ENCODE peak calls at places on chromosomes 5 and 9, in eight cellular contexts. One of them, this sample, is unnamed.

GRCh38 chr9:1907465-1907864 is 107.7 kb upstream of the SMARCA2 start:
- DNase-seq in prostate gland: no peak
- DNase-seq in right atrium auricular region: no peak
- DNase-seq in CD8-positive, alpha-beta T cell: no peak
- DNase-seq in neural progenitor cell: no peak
- DNase-seq in brain microvascular endothelial cell: no peak
- DNase-seq in IMR-90: no peak
- DNase-seq in cardiac muscle cell: no peak
- DNase-seq in this sample: no peak

GRCh38 chr9:113589407-113589806 is 125.9 kb downstream of the RGS3 start:
- DNase-seq in CD8-positive, alpha-beta T cell: no peak
- DNase-seq in brain microvascular endothelial cell: no peak
- DNase-seq in prostate gland: no peak
- DNase-seq in right atrium auricular region: no peak
- DNase-seq in cardiac muscle cell: no peak
- DNase-seq in neural progenitor cell: no peak
- DNase-seq in IMR-90: no peak
- DNase-seq in this sample: no peak

GRCh38 chr9:118985851-118986250 is 383.4 kb downstream of the BRINP1 start:
- DNase-seq in right atrium auricular region: no peak
- DNase-seq in prostate gland: no peak
- DNase-seq in cardiac muscle cell: no peak
- DNase-seq in neural progenitor cell: no peak
- DNase-seq in CD8-positive, alpha-beta T cell: no peak
- DNase-seq in brain microvascular endothelial cell: no peak
- DNase-seq in IMR-90: no peak
- DNase-seq in this sample: no peak

GRCh38 chr5:135660826-135661555 is 82.2 kb upstream of the CXCL14 start:
- DNase-seq in IMR-90: no peak
- DNase-seq in cardiac muscle cell: peak; percentile 39
- DNase-seq in right atrium auricular region: no peak
- DNase-seq in CD8-positive, alpha-beta T cell: no peak
- DNase-seq in brain microvascular endothelial cell: no peak
- DNase-seq in prostate gland: no peak
- DNase-seq in neural progenitor cell: peak; percentile 9
- DNase-seq in this sample: no peak

GRCh38 chr9:93231121-93231694 is 47.3 kb downstream of the WNK2 start:
- DNase-seq in right atrium auricular region: no peak
- DNase-seq in neural progenitor cell: no peak
- DNase-seq in CD8-positive, alpha-beta T cell: no peak
- DNase-seq in cardiac muscle cell: no peak
- DNase-seq in prostate gland: peak; percentile 25
- DNase-seq in IMR-90: no peak
- DNase-seq in brain microvascular endothelial cell: no peak
- DNase-seq in this sample: no peak

GRCh38 chr5:122263352-122264030 is 48.5 kb upstream of the SNCAIP start:
- DNase-seq in neural progenitor cell: no peak
- DNase-seq in brain microvascular endothelial cell: peak; percentile 72
- DNase-seq in cardiac muscle cell: no peak
- DNase-seq in prostate gland: no peak
- DNase-seq in CD8-positive, alpha-beta T cell: no peak
- DNase-seq in right atrium auricular region: no peak
- DNase-seq in IMR-90: peak; percentile 76
- DNase-seq in this sample: no peak

GRCh38 chr9:128995791-128996190 is 32.3 kb downstream of the SH3GLB2 start:
- DNase-seq in brain microvascular endothelial cell: no peak
- DNase-seq in cardiac muscle cell: no peak
- DNase-seq in prostate gland: no peak
- DNase-seq in neural progenitor cell: no peak
- DNase-seq in CD8-positive, alpha-beta T cell: no peak
- DNase-seq in IMR-90: no peak
- DNase-seq in right atrium auricular region: no peak
- DNase-seq in this sample: no peak

GRCh38 chr9:70389642-70390266 is 24.7 kb downstream of the KLF9 start:
- DNase-seq in cardiac muscle cell: peak; percentile 71
- DNase-seq in CD8-positive, alpha-beta T cell: no peak
- DNase-seq in right atrium auricular region: peak; percentile 59
- DNase-seq in neural progenitor cell: peak; percentile 26
- DNase-seq in IMR-90: peak; percentile 49
- DNase-seq in brain microvascular endothelial cell: no peak
- DNase-seq in prostate gland: no peak
- DNase-seq in this sample: no peak

GRCh38 chr5:108858959-108859358 is 111.3 kb downstream of the FER start:
- DNase-seq in neural progenitor cell: no peak
- DNase-seq in cardiac muscle cell: no peak
- DNase-seq in prostate gland: no peak
- DNase-seq in CD8-positive, alpha-beta T cell: no peak
- DNase-seq in right atrium auricular region: no peak
- DNase-seq in brain microvascular endothelial cell: peak; percentile 8
- DNase-seq in IMR-90: peak; percentile 44
- DNase-seq in this sample: no peak

GRCh38 chr9:89985078-89985477 is 380.3 kb downstream of the GADD45G start:
- DNase-seq in neural progenitor cell: no peak
- DNase-seq in cardiac muscle cell: no peak
- DNase-seq in right atrium auricular region: no peak
- DNase-seq in prostate gland: no peak
- DNase-seq in IMR-90: no peak
- DNase-seq in CD8-positive, alpha-beta T cell: no peak
- DNase-seq in brain microvascular endothelial cell: no peak
- DNase-seq in this sample: no peak

GRCh38 chr5:158860706-158861105 is 239.0 kb downstream of the EBF1 start:
- DNase-seq in neural progenitor cell: peak; percentile 30
- DNase-seq in CD8-positive, alpha-beta T cell: no peak
- DNase-seq in cardiac muscle cell: no peak
- DNase-seq in prostate gland: no peak
- DNase-seq in brain microvascular endothelial cell: no peak
- DNase-seq in IMR-90: no peak
- DNase-seq in right atrium auricular region: no peak
- DNase-seq in this sample: no peak

GRCh38 chr5:158856794-158857193 is 242.9 kb downstream of the EBF1 start:
- DNase-seq in brain microvascular endothelial cell: no peak
- DNase-seq in CD8-positive, alpha-beta T cell: no peak
- DNase-seq in cardiac muscle cell: no peak
- DNase-seq in neural progenitor cell: no peak
- DNase-seq in IMR-90: no peak
- DNase-seq in right atrium auricular region: no peak
- DNase-seq in prostate gland: no peak
- DNase-seq in this sample: no peak

GRCh38 chr5:158857376-158857775 is 242.3 kb downstream of the EBF1 start:
- DNase-seq in neural progenitor cell: no peak
- DNase-seq in CD8-positive, alpha-beta T cell: no peak
- DNase-seq in prostate gland: no peak
- DNase-seq in IMR-90: no peak
- DNase-seq in cardiac muscle cell: peak; percentile 25
- DNase-seq in right atrium auricular region: no peak
- DNase-seq in brain microvascular endothelial cell: no peak
- DNase-seq in this sample: no peak

GRCh38 chr5:158858011-158858410 is 241.7 kb downstream of the EBF1 start:
- DNase-seq in IMR-90: no peak
- DNase-seq in cardiac muscle cell: peak; percentile 32
- DNase-seq in brain microvascular endothelial cell: no peak
- DNase-seq in neural progenitor cell: no peak
- DNase-seq in prostate gland: no peak
- DNase-seq in right atrium auricular region: no peak
- DNase-seq in CD8-positive, alpha-beta T cell: no peak
- DNase-seq in this sample: no peak

DNA sequence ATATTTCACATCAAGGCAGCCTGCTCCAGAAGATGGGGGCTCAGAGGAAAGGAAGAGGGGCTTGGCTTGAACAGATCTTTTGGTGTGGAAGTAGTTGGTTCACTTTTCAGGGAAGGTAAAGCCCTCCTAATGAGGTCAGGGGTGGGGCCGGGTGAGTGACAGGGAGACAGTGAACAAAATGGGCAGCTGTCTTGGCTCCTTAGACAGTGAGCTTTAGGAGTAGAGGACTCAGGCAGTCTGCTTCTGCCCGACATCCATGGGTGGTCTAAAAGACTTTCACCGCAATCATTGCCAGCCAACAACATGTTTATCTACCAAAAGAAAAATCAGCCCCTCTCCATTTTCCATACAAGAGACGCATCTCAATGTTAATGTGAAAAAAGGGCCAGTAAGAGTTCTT is 241.0 kb downstream of the EBF1 start:
- DNase-seq in CD8-positive, alpha-beta T cell: no peak
- DNase-seq in brain microvascular endothelial cell: no peak
- DNase-seq in neural progenitor cell: no peak
- DNase-seq in cardiac muscle cell: no peak
- DNase-seq in right atrium auricular region: no peak
- DNase-seq in prostate gland: no peak
- DNase-seq in IMR-90: no peak
- DNase-seq in this sample: no peak
- TF ChIP-seq CTCF in CD8-positive, alpha-beta T cell: no peak
- TF ChIP-seq CTCF in brain microvascular endothelial cell: no peak
- TF ChIP-seq CTCF in neural progenitor cell: no peak
- TF ChIP-seq CTCF in cardiac muscle cell: no peak
- TF ChIP-seq CTCF in right atrium auricular region: no peak
- TF ChIP-seq CTCF in prostate gland: no peak
- TF ChIP-seq CTCF in IMR-90: no peak
- TF ChIP-seq CTCF in this sample: no peak

GRCh38 chr5:149438281-149438680 is 59.2 kb upstream of the IL17B start:
- DNase-seq in IMR-90: no peak
- DNase-seq in neural progenitor cell: no peak
- DNase-seq in brain microvascular endothelial cell: no peak
- DNase-seq in right atrium auricular region: no peak
- DNase-seq in CD8-positive, alpha-beta T cell: no peak
- DNase-seq in prostate gland: no peak
- DNase-seq in cardiac muscle cell: no peak
- DNase-seq in this sample: no peak
- H3K27ac ChIP-seq in IMR-90: no peak overlapping the region
- H3K27ac ChIP-seq in neural progenitor cell: no peak overlapping the region
- H3K27ac ChIP-seq in brain microvascular endothelial cell: no peak overlapping the region
- H3K27ac ChIP-seq in right atrium auricular region: no peak overlapping the region
- H3K27ac ChIP-seq in CD8-positive, alpha-beta T cell: no peak overlapping the region
- H3K27ac ChIP-seq in prostate gland: peak overlapping the region; percentile 86
- H3K27ac ChIP-seq in cardiac muscle cell: no peak overlapping the region
- H3K27ac ChIP-seq in this sample: no peak overlapping the region

GRCh38 chr9:5453673-5454072 is 3.3 kb downstream of the CD274 start:
- DNase-seq in right atrium auricular region: no peak
- DNase-seq in neural progenitor cell: no peak
- DNase-seq in IMR-90: no peak
- DNase-seq in CD8-positive, alpha-beta T cell: no peak
- DNase-seq in cardiac muscle cell: no peak
- DNase-seq in prostate gland: no peak
- DNase-seq in brain microvascular endothelial cell: no peak
- DNase-seq in this sample: no peak

GRCh38 chr9:5455181-5455580 is 4.8 kb downstream of the CD274 start:
- DNase-seq in right atrium auricular region: no peak
- DNase-seq in CD8-positive, alpha-beta T cell: no peak
- DNase-seq in cardiac muscle cell: no peak
- DNase-seq in prostate gland: no peak
- DNase-seq in brain microvascular endothelial cell: peak; percentile 32
- DNase-seq in neural progenitor cell: no peak
- DNase-seq in IMR-90: peak; percentile 83
- DNase-seq in this sample: no peak

GRCh38 chr9:5452286-5452609 is 1.9 kb downstream of the CD274 start:
- DNase-seq in brain microvascular endothelial cell: no peak
- DNase-seq in neural progenitor cell: no peak
- DNase-seq in IMR-90: no peak
- DNase-seq in cardiac muscle cell: no peak
- DNase-seq in right atrium auricular region: no peak
- DNase-seq in CD8-positive, alpha-beta T cell: no peak
- DNase-seq in prostate gland: no peak
- DNase-seq in this sample: no peak

GRCh38 chr9:5450360-5451051 is at the start of gene CD274:
- DNase-seq in prostate gland: peak; percentile 84
- DNase-seq in right atrium auricular region: peak; percentile 90
- DNase-seq in cardiac muscle cell: peak; percentile 81
- DNase-seq in IMR-90: peak; percentile 93
- DNase-seq in brain microvascular endothelial cell: peak; percentile 80
- DNase-seq in neural progenitor cell: peak; percentile 89
- DNase-seq in CD8-positive, alpha-beta T cell: peak; percentile 69
- DNase-seq in this sample: peak; percentile 92

GRCh38 chr9:5453004-5453403 is 2.7 kb downstream of the CD274 start:
- DNase-seq in right atrium auricular region: no peak
- DNase-seq in prostate gland: no peak
- DNase-seq in neural progenitor cell: no peak
- DNase-seq in IMR-90: no peak
- DNase-seq in brain microvascular endothelial cell: no peak
- DNase-seq in CD8-positive, alpha-beta T cell: no peak
- DNase-seq in cardiac muscle cell: no peak
- DNase-seq in this sample: no peak
- H3K4me3 ChIP-seq in right atrium auricular region: no peak overlapping the region
- H3K4me3 ChIP-seq in prostate gland: no peak overlapping the region
- H3K4me3 ChIP-seq in neural progenitor cell: no peak overlapping the region
- H3K4me3 ChIP-seq in IMR-90: no peak overlapping the region
- H3K4me3 ChIP-seq in brain microvascular endothelial cell: no peak overlapping the region
- H3K4me3 ChIP-seq in CD8-positive, alpha-beta T cell: no peak overlapping the region
- H3K4me3 ChIP-seq in cardiac muscle cell: no peak overlapping the region
- H3K4me3 ChIP-seq in this sample: no peak overlapping the region

GRCh38 chr5:141384471-141385267 is 2.1 kb downstream of the PCDHGA7 start:
- DNase-seq in right atrium auricular region: no peak
- DNase-seq in prostate gland: no peak
- DNase-seq in brain microvascular endothelial cell: no peak
- DNase-seq in cardiac muscle cell: no peak
- DNase-seq in IMR-90: no peak
- DNase-seq in neural progenitor cell: no peak
- DNase-seq in CD8-positive, alpha-beta T cell: no peak
- DNase-seq in this sample: no peak

GRCh38 chr5:141383345-141383744 is 803 bp downstream of the PCDHGA7 start:
- DNase-seq in IMR-90: no peak
- DNase-seq in neural progenitor cell: no peak
- DNase-seq in prostate gland: no peak
- DNase-seq in cardiac muscle cell: no peak
- DNase-seq in right atrium auricular region: no peak
- DNase-seq in brain microvascular endothelial cell: no peak
- DNase-seq in CD8-positive, alpha-beta T cell: no peak
- DNase-seq in this sample: no peak

GRCh38 chr5:141388661-141389060 is 1.2 kb downstream of the PCDHGB4 start:
- DNase-seq in CD8-positive, alpha-beta T cell: no peak
- DNase-seq in prostate gland: no peak
- DNase-seq in cardiac muscle cell: no peak
- DNase-seq in brain microvascular endothelial cell: no peak
- DNase-seq in IMR-90: no peak
- DNase-seq in neural progenitor cell: no peak
- DNase-seq in right atrium auricular region: no peak
- DNase-seq in this sample: no peak

DNA sequence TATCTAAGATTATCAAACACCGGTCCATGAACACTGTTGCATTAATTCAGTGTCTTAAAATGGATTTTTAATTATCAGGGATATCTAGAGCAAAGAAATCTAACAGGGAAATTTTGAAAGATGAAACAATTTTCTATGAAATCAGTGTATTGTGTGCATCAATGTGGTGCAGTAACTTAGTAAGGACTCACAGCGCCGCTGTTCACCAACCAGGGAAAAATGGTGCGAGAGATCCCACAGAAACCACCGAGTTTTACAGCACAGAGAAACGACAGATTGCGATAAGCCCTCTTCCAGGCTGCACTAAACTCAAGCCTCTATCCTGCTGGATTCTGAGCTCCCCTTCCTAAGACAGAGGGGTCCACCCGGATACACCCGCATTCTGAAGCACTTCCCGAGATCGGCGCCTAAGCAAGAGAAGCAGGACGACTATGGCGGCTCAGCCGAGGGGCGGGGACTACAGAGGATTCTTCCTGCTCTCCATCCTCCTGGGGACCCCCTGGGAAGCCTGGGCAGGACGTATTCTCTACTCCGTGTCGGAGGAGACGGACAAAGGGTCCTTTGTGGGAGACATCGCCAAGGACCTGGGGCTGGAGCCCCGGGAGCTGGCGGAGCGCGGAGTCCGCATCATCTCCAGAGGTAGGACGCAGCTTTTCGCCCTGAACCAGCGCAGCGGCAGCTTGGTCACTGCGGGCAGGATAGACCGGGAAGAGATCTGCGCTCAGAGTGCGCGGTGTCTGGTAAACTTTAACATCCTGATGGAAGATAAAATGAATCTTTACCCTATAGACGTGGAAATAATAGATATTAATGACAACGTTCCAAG is at the start of gene PCDHGA7:
- DNase-seq in right atrium auricular region: no peak
- DNase-seq in brain microvascular endothelial cell: peak; percentile 32
- DNase-seq in cardiac muscle cell: no peak
- DNase-seq in IMR-90: peak; percentile 57
- DNase-seq in CD8-positive, alpha-beta T cell: no peak
- DNase-seq in neural progenitor cell: no peak
- DNase-seq in prostate gland: no peak
- DNase-seq in this sample: no peak
- TF ChIP-seq CTCF in right atrium auricular region: no peak
- TF ChIP-seq CTCF in brain microvascular endothelial cell: peak; percentile 58
- TF ChIP-seq CTCF in cardiac muscle cell: peak; percentile 33
- TF ChIP-seq CTCF in IMR-90: peak; percentile 54
- TF ChIP-seq CTCF in CD8-positive, alpha-beta T cell: no peak
- TF ChIP-seq CTCF in neural progenitor cell: no peak
- TF ChIP-seq CTCF in prostate gland: no peak
- TF ChIP-seq CTCF in this sample: no peak